ENCODE peak calls at places on chromosomes 16 and 17, in seven cellular contexts. One of them, this sample, is unnamed.

GRCh38 chr17:40107266-40107980 is 7.0 kb upstream of the NR1D1 start:
- DNase-seq in GM23338: no peak
- DNase-seq in PC-9: no peak
- DNase-seq in mammary epithelial cell: no peak
- DNase-seq in neural progenitor cell: no peak
- DNase-seq in PC-3: no peak
- DNase-seq in H1: peak; percentile 62
- DNase-seq in this sample: no peak

GRCh38 chr17:61221597-61222471 is 177.8 kb upstream of the TBX2 start:
- DNase-seq in GM23338: no peak
- DNase-seq in PC-9: no peak
- DNase-seq in mammary epithelial cell: no peak
- DNase-seq in neural progenitor cell: no peak
- DNase-seq in PC-3: no peak
- DNase-seq in H1: no peak
- DNase-seq in this sample: no peak

GRCh38 chr17:50056217-50056960 is 479 bp downstream of the ITGA3 start:
- DNase-seq in GM23338: peak; percentile 92
- DNase-seq in PC-9: peak; percentile 51
- DNase-seq in mammary epithelial cell: peak; percentile 68
- DNase-seq in neural progenitor cell: peak; percentile 93
- DNase-seq in PC-3: peak; percentile 67
- DNase-seq in H1: peak; percentile 87
- DNase-seq in this sample: no peak

GRCh38 chr16:81738831-81739496 is 40.1 kb upstream of the PLCG2 start:
- DNase-seq in GM23338: no peak
- DNase-seq in PC-9: no peak
- DNase-seq in mammary epithelial cell: no peak
- DNase-seq in neural progenitor cell: no peak
- DNase-seq in PC-3: no peak
- DNase-seq in H1: no peak
- DNase-seq in this sample: no peak

GRCh38 chr16:51181495-51181795 is 30.4 kb upstream of the SALL1 start:
- DNase-seq in GM23338: peak; percentile 89
- DNase-seq in PC-9: no peak
- DNase-seq in mammary epithelial cell: no peak
- DNase-seq in neural progenitor cell: peak; percentile 32
- DNase-seq in PC-3: no peak
- DNase-seq in H1: peak; percentile 62
- DNase-seq in this sample: no peak

GRCh38 chr16:818132-818531 is 17.6 kb upstream of the GNG13 start:
- DNase-seq in GM23338: no peak
- DNase-seq in PC-9: no peak
- DNase-seq in mammary epithelial cell: no peak
- DNase-seq in neural progenitor cell: no peak
- DNase-seq in PC-3: no peak
- DNase-seq in H1: no peak
- DNase-seq in this sample: no peak

GRCh38 chr16:57600048-57600835 is 28.2 kb upstream of the ADGRG1 start:
- DNase-seq in GM23338: peak; percentile 88
- DNase-seq in PC-9: no peak
- DNase-seq in mammary epithelial cell: peak; percentile 45
- DNase-seq in neural progenitor cell: peak; percentile 85
- DNase-seq in PC-3: peak; percentile 66
- DNase-seq in H1: peak; percentile 87
- DNase-seq in this sample: no peak

GRCh38 chr17:81386646-81387234 is 8.5 kb upstream of the BAHCC1 start:
- DNase-seq in GM23338: peak; percentile 43
- DNase-seq in PC-9: no peak
- DNase-seq in mammary epithelial cell: no peak
- DNase-seq in neural progenitor cell: peak; percentile 75
- DNase-seq in PC-3: no peak
- DNase-seq in H1: no peak
- DNase-seq in this sample: no peak

GRCh38 chr17:10059684-10060211 is 138.7 kb downstream of the GAS7 start:
- DNase-seq in GM23338: peak; percentile 41
- DNase-seq in PC-9: no peak
- DNase-seq in mammary epithelial cell: no peak
- DNase-seq in neural progenitor cell: no peak
- DNase-seq in PC-3: no peak
- DNase-seq in H1: no peak
- DNase-seq in this sample: no peak

GRCh38 chr17:39838057-39838456 is 26.1 kb downstream of the IKZF3 start:
- DNase-seq in GM23338: no peak
- DNase-seq in PC-9: no peak
- DNase-seq in mammary epithelial cell: no peak
- DNase-seq in neural progenitor cell: no peak
- DNase-seq in PC-3: no peak
- DNase-seq in H1: no peak
- DNase-seq in this sample: no peak

GRCh38 chr16:69599731-69600130 is 34.0 kb downstream of the NFAT5 start:
- DNase-seq in GM23338: no peak
- DNase-seq in PC-9: no peak
- DNase-seq in mammary epithelial cell: no peak
- DNase-seq in neural progenitor cell: no peak
- DNase-seq in PC-3: no peak
- DNase-seq in H1: no peak
- DNase-seq in this sample: no peak

GRCh38 chr16:4882633-4883285 is 35.5 kb downstream of the UBN1 start:
- DNase-seq in GM23338: no peak
- DNase-seq in PC-9: peak; percentile 93
- DNase-seq in mammary epithelial cell: peak; percentile 93
- DNase-seq in neural progenitor cell: no peak
- DNase-seq in PC-3: peak; percentile 94
- DNase-seq in H1: no peak
- DNase-seq in this sample: no peak
- H3K36me3 ChIP-seq in GM23338: peaks cover 44% of the 10 kb centered on the region
- H3K36me3 ChIP-seq in PC-9: peaks cover 55% of the 10 kb centered on the region
- H3K36me3 ChIP-seq in mammary epithelial cell: peaks cover 51% of the 10 kb centered on the region
- H3K36me3 ChIP-seq in neural progenitor cell: no peaks in the 10 kb centered on the region
- H3K36me3 ChIP-seq in PC-3: peaks cover 31% of the 10 kb centered on the region
- H3K36me3 ChIP-seq in H1: peaks cover 74% of the 10 kb centered on the region
- H3K36me3 ChIP-seq in this sample: peaks cover 55% of the 10 kb centered on the region

DNA sequence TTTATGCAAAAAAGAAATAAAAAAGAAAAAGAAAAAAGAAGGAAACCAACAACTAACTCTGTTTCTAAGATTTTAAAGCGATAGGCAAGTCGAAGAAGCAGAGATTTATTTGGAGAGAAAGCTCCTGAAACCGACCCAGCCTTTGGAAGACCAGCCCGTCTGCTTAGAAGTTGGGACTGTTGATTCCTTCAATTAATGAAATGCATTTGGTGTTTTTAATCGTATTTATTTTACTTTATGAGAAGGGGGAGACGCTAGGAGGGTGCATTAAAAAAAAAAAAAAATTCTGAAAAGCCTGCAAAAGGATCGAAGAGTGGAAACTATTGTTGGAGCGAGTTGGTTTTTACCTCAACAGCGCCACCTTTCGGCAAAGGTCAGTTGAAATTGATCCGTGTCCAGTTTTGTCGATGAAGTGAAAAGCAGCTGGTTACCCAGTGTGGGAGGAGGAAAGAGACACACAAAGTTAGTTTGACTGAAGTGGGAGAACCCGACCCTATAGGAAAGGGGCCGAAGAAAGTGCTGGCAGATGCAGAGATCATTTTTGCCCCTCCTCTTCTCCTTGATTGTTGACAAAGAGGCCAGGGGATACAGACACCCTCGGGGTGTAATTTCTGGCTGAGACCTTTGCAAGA is 1.6 kb upstream of the MAF start:
- DNase-seq in GM23338: peak; percentile 88
- DNase-seq in PC-9: no peak
- DNase-seq in mammary epithelial cell: peak; percentile 72
- DNase-seq in neural progenitor cell: peak; percentile 86
- DNase-seq in PC-3: peak; percentile 55
- DNase-seq in H1: peak; percentile 89
- DNase-seq in this sample: peak; percentile 37
- TF ChIP-seq EZH2 in GM23338: no peak
- TF ChIP-seq EZH2 in PC-9: no peak
- TF ChIP-seq EZH2 in mammary epithelial cell: no peak
- TF ChIP-seq EZH2 in neural progenitor cell: no peak
- TF ChIP-seq EZH2 in PC-3: no peak
- TF ChIP-seq EZH2 in H1: no peak
- TF ChIP-seq EZH2 in this sample: no peak

DNA sequence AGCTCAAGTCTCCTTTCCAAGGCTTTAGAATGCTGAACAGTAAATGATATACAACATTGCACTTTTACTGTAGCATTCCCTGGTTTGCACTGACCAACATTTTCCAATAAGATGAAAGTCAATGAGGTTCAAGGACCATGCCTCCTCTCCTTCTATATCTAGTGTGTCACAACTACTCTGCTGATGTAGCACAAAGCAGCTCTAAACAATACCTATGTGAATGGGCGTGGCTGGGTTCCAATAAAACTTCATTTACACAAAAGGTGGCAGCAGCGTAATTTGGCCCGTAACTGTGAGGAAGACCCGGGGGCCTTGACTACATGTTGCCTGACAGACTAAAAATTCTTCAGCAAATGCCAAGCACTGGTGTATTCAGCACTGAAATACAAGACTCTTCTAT is 6.6 kb downstream of the SRP68 start:
- DNase-seq in GM23338: no peak
- DNase-seq in PC-9: no peak
- DNase-seq in mammary epithelial cell: no peak
- DNase-seq in neural progenitor cell: no peak
- DNase-seq in PC-3: no peak
- DNase-seq in H1: no peak
- DNase-seq in this sample: no peak
- H3K36me3 ChIP-seq in GM23338: peaks cover 49% of the 10 kb centered on the region
- H3K36me3 ChIP-seq in PC-9: peaks cover 7% of the 10 kb centered on the region
- H3K36me3 ChIP-seq in mammary epithelial cell: peaks cover 34% of the 10 kb centered on the region
- H3K36me3 ChIP-seq in neural progenitor cell: peaks cover 6% of the 10 kb centered on the region
- H3K36me3 ChIP-seq in PC-3: peaks cover 49% of the 10 kb centered on the region
- H3K36me3 ChIP-seq in H1: peaks cover 53% of the 10 kb centered on the region
- H3K36me3 ChIP-seq in this sample: peaks cover 73% of the 10 kb centered on the region

DNA sequence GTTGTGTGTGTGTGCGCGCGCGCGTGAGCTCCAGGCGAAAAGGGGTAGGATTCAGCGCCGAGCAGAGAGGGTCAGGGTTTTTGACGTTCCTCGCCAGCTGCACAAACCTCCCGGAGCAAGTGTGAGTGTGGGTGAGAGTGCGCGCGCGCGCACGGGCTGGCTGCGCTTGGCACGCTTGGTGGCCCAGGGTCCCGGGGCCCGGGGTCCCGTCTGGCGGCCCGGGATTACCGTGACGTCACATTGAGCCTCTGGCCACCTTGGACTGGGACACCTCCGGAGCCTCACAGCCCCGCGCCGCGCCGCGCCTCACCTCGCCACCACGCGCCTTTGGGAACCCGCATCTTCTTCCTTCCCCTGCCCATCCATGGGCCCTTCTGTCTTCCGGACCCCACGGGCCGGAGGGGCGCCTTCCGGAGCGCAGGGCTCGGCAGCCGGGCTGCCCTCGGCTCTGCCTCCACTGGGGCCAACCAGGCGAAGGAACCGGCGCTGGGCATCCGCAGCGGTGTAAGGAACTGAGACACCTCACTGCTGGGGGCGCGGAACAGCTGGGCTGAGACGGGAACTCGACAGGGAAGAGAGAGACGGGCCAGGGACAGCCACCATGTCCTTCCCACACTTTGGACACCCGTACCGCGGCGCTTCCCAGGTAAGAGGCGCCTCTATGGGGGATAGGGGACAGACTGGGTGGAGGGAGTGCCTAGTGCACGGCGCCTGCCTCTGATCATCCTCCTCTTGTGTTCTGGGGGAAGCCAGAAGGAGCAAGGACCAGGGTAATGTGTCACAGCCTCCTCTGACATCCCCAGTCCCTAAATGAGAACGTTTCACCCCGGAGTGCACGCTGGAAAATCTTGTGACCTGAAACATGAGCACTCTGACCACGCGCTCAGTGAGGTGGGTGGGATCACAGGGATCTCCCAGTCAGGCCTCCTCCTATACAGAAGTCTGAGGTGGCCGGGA is 766 bp downstream of the IRX6 start:
- DNase-seq in GM23338: peak; percentile 49
- DNase-seq in PC-9: no peak
- DNase-seq in mammary epithelial cell: peak; percentile 22
- DNase-seq in neural progenitor cell: peak; percentile 56
- DNase-seq in PC-3: no peak
- DNase-seq in H1: peak; percentile 73
- DNase-seq in this sample: no peak
- TF ChIP-seq EZH2 in GM23338: peak; percentile 72
- TF ChIP-seq EZH2 in PC-9: no peak
- TF ChIP-seq EZH2 in mammary epithelial cell: no peak
- TF ChIP-seq EZH2 in neural progenitor cell: no peak
- TF ChIP-seq EZH2 in PC-3: no peak
- TF ChIP-seq EZH2 in H1: peak; percentile 89
- TF ChIP-seq EZH2 in this sample: no peak

GRCh38 chr16:28304214-28304613 is 11.9 kb downstream of the SBK1 start:
- DNase-seq in GM23338: peak; percentile 76
- DNase-seq in PC-9: no peak
- DNase-seq in mammary epithelial cell: peak; percentile 15
- DNase-seq in neural progenitor cell: peak; percentile 77
- DNase-seq in PC-3: peak; percentile 30
- DNase-seq in H1: peak; percentile 75
- DNase-seq in this sample: no peak
- H3K36me3 ChIP-seq in GM23338: peaks cover 3% of the 10 kb centered on the region
- H3K36me3 ChIP-seq in PC-9: no peaks in the 10 kb centered on the region
- H3K36me3 ChIP-seq in mammary epithelial cell: no peaks in the 10 kb centered on the region
- H3K36me3 ChIP-seq in neural progenitor cell: no peaks in the 10 kb centered on the region
- H3K36me3 ChIP-seq in PC-3: no peaks in the 10 kb centered on the region
- H3K36me3 ChIP-seq in H1: peaks cover 5% of the 10 kb centered on the region
- H3K36me3 ChIP-seq in this sample: peaks cover 4% of the 10 kb centered on the region

GRCh38 chr17:76585649-76586593 is at the start of gene ST6GALNAC2:
- DNase-seq in GM23338: peak; percentile 56
- DNase-seq in PC-9: peak; percentile 59
- DNase-seq in mammary epithelial cell: peak; percentile 89
- DNase-seq in neural progenitor cell: peak; percentile 70
- DNase-seq in PC-3: peak; percentile 84
- DNase-seq in H1: peak; percentile 67
- DNase-seq in this sample: no peak
- TF ChIP-seq EZH2 in GM23338: peak; percentile 74
- TF ChIP-seq EZH2 in PC-9: no peak
- TF ChIP-seq EZH2 in mammary epithelial cell: no peak
- TF ChIP-seq EZH2 in neural progenitor cell: peak; percentile 94
- TF ChIP-seq EZH2 in PC-3: no peak
- TF ChIP-seq EZH2 in H1: peak; percentile 70
- TF ChIP-seq EZH2 in this sample: peak; percentile 55

GRCh38 chr16:5862103-5863003 is 764.8 kb upstream of the EEF2KMT start:
- DNase-seq in GM23338: no peak
- DNase-seq in PC-9: no peak
- DNase-seq in mammary epithelial cell: no peak
- DNase-seq in neural progenitor cell: no peak
- DNase-seq in PC-3: no peak
- DNase-seq in H1: no peak
- DNase-seq in this sample: no peak

GRCh38 chr16:5865231-5865630 is 767.6 kb upstream of the EEF2KMT start:
- DNase-seq in GM23338: no peak
- DNase-seq in PC-9: no peak
- DNase-seq in mammary epithelial cell: no peak
- DNase-seq in neural progenitor cell: no peak
- DNase-seq in PC-3: no peak
- DNase-seq in H1: no peak
- DNase-seq in this sample: no peak

GRCh38 chr16:5870886-5871715 is 773.5 kb upstream of the EEF2KMT start:
- DNase-seq in GM23338: no peak
- DNase-seq in PC-9: no peak
- DNase-seq in mammary epithelial cell: no peak
- DNase-seq in neural progenitor cell: no peak
- DNase-seq in PC-3: no peak
- DNase-seq in H1: no peak
- DNase-seq in this sample: no peak

GRCh38 chr16:5863207-5863606 is 765.6 kb upstream of the EEF2KMT start:
- DNase-seq in GM23338: no peak
- DNase-seq in PC-9: no peak
- DNase-seq in mammary epithelial cell: no peak
- DNase-seq in neural progenitor cell: no peak
- DNase-seq in PC-3: no peak
- DNase-seq in H1: no peak
- DNase-seq in this sample: no peak

GRCh38 chr16:5867250-5867649 is 769.7 kb upstream of the EEF2KMT start:
- DNase-seq in GM23338: no peak
- DNase-seq in PC-9: no peak
- DNase-seq in mammary epithelial cell: no peak
- DNase-seq in neural progenitor cell: no peak
- DNase-seq in PC-3: no peak
- DNase-seq in H1: no peak
- DNase-seq in this sample: no peak
- H3K36me3 ChIP-seq in GM23338: no peaks in the 10 kb centered on the region
- H3K36me3 ChIP-seq in PC-9: no peaks in the 10 kb centered on the region
- H3K36me3 ChIP-seq in mammary epithelial cell: no peaks in the 10 kb centered on the region
- H3K36me3 ChIP-seq in neural progenitor cell: no peaks in the 10 kb centered on the region
- H3K36me3 ChIP-seq in PC-3: no peaks in the 10 kb centered on the region
- H3K36me3 ChIP-seq in H1: no peaks in the 10 kb centered on the region
- H3K36me3 ChIP-seq in this sample: no peaks in the 10 kb centered on the region